ENCODE peak calls at places on chromosomes 2 and 18, in six cellular contexts. One of them, this sample, is unnamed.

GRCh38 chr18:37483984-37484892 is 81.4 kb downstream of the CELF4 start:
- DNase-seq in A549: no peak
- DNase-seq in SJSA1: no peak
- DNase-seq in mesenchymal stem cell: no peak
- DNase-seq in CD8-positive, alpha-beta T cell: no peak
- DNase-seq in heart left ventricle: no peak
- DNase-seq in this sample: no peak

GRCh38 chr18:49640741-49641140 is 78.9 kb downstream of the LIPG start:
- DNase-seq in CD8-positive, alpha-beta T cell: no peak
- DNase-seq in heart left ventricle: no peak
- DNase-seq in SJSA1: no peak
- DNase-seq in mesenchymal stem cell: no peak
- DNase-seq in A549: no peak
- DNase-seq in this sample: no peak

GRCh38 chr2:63712748-63713147 is 124.0 kb downstream of the MDH1 start:
- DNase-seq in SJSA1: no peak
- DNase-seq in A549: no peak
- DNase-seq in mesenchymal stem cell: peak
- DNase-seq in heart left ventricle: no peak
- DNase-seq in CD8-positive, alpha-beta T cell: no peak
- DNase-seq in this sample: no peak

GRCh38 chr2:101560780-101561315 is 85.9 kb upstream of the RFX8 start:
- DNase-seq in A549: no peak
- DNase-seq in SJSA1: no peak
- DNase-seq in mesenchymal stem cell: no peak
- DNase-seq in CD8-positive, alpha-beta T cell: no peak
- DNase-seq in heart left ventricle: no peak
- DNase-seq in this sample: no peak

GRCh38 chr18:44759925-44760342 is 79.2 kb downstream of the SETBP1 start:
- DNase-seq in mesenchymal stem cell: no peak
- DNase-seq in heart left ventricle: no peak
- DNase-seq in A549: no peak
- DNase-seq in SJSA1: no peak
- DNase-seq in CD8-positive, alpha-beta T cell: no peak
- DNase-seq in this sample: no peak

GRCh38 chr2:167862787-167863186 is 384.6 kb downstream of the STK39 start:
- DNase-seq in SJSA1: no peak
- DNase-seq in mesenchymal stem cell: peak
- DNase-seq in A549: no peak
- DNase-seq in CD8-positive, alpha-beta T cell: no peak
- DNase-seq in heart left ventricle: no peak
- DNase-seq in this sample: no peak

GRCh38 chr2:201200345-201200744 is 17.4 kb downstream of the CASP10 start:
- DNase-seq in A549: no peak
- DNase-seq in CD8-positive, alpha-beta T cell: no peak
- DNase-seq in SJSA1: no peak
- DNase-seq in heart left ventricle: no peak
- DNase-seq in mesenchymal stem cell: no peak
- DNase-seq in this sample: no peak

GRCh38 chr2:10333247-10333613 is 30.5 kb downstream of the HPCAL1 start:
- DNase-seq in CD8-positive, alpha-beta T cell: no peak
- DNase-seq in A549: no peak
- DNase-seq in mesenchymal stem cell: no peak
- DNase-seq in heart left ventricle: no peak
- DNase-seq in SJSA1: no peak
- DNase-seq in this sample: no peak

GRCh38 chr2:133666621-133667020 is 98.4 kb upstream of the NCKAP5 start:
- DNase-seq in mesenchymal stem cell: no peak
- DNase-seq in heart left ventricle: no peak
- DNase-seq in SJSA1: no peak
- DNase-seq in CD8-positive, alpha-beta T cell: no peak
- DNase-seq in A549: no peak
- DNase-seq in this sample: no peak

GRCh38 chr18:54466248-54467005 is 108.7 kb downstream of the C18orf54 start:
- DNase-seq in heart left ventricle: no peak
- DNase-seq in mesenchymal stem cell: no peak
- DNase-seq in CD8-positive, alpha-beta T cell: no peak
- DNase-seq in SJSA1: no peak
- DNase-seq in A549: no peak
- DNase-seq in this sample: no peak

GRCh38 chr2:12709207-12709522 is 7.6 kb upstream of the TRIB2 start:
- DNase-seq in SJSA1: no peak
- DNase-seq in A549: no peak
- DNase-seq in heart left ventricle: no peak
- DNase-seq in CD8-positive, alpha-beta T cell: peak
- DNase-seq in mesenchymal stem cell: no peak
- DNase-seq in this sample: no peak

GRCh38 chr18:63890950-63891304 is 3.4 kb downstream of the SERPINB2 start:
- DNase-seq in mesenchymal stem cell: peak
- DNase-seq in heart left ventricle: no peak
- DNase-seq in CD8-positive, alpha-beta T cell: no peak
- DNase-seq in A549: peak
- DNase-seq in SJSA1: no peak
- DNase-seq in this sample: no peak

GRCh38 chr2:96957299-96957698 is 29.1 kb downstream of the FAM178B start:
- DNase-seq in A549: no peak
- DNase-seq in mesenchymal stem cell: no peak
- DNase-seq in CD8-positive, alpha-beta T cell: no peak
- DNase-seq in heart left ventricle: no peak
- DNase-seq in SJSA1: no peak
- DNase-seq in this sample: no peak

GRCh38 chr2:65204461-65205230 is 23.0 kb upstream of the ACTR2 start:
- DNase-seq in CD8-positive, alpha-beta T cell: peak
- DNase-seq in SJSA1: no peak
- DNase-seq in A549: no peak
- DNase-seq in heart left ventricle: no peak
- DNase-seq in mesenchymal stem cell: no peak
- DNase-seq in this sample: peak

GRCh38 chr2:25590921-25591505 is 82.4 kb downstream of the DTNB start:
- DNase-seq in mesenchymal stem cell: no peak
- DNase-seq in SJSA1: no peak
- DNase-seq in A549: no peak
- DNase-seq in CD8-positive, alpha-beta T cell: no peak
- DNase-seq in heart left ventricle: no peak
- DNase-seq in this sample: no peak

GRCh38 chr18:65468881-65469280 is 281.9 kb upstream of the CDH7 start:
- DNase-seq in CD8-positive, alpha-beta T cell: no peak
- DNase-seq in A549: no peak
- DNase-seq in mesenchymal stem cell: no peak
- DNase-seq in heart left ventricle: no peak
- DNase-seq in SJSA1: no peak
- DNase-seq in this sample: no peak

GRCh38 chr2:234249873-234250272 is 199.4 kb downstream of the SPP2 start:
- DNase-seq in A549: peak
- DNase-seq in mesenchymal stem cell: no peak
- DNase-seq in CD8-positive, alpha-beta T cell: no peak
- DNase-seq in heart left ventricle: no peak
- DNase-seq in SJSA1: peak
- DNase-seq in this sample: no peak

GRCh38 chr2:189254268-189254883 is 74.8 kb upstream of the COL5A2 start:
- DNase-seq in heart left ventricle: no peak
- DNase-seq in CD8-positive, alpha-beta T cell: no peak
- DNase-seq in A549: no peak
- DNase-seq in mesenchymal stem cell: peak
- DNase-seq in SJSA1: peak
- DNase-seq in this sample: peak

GRCh38 chr18:61062241-61062640 is 271.0 kb upstream of the CDH20 start:
- DNase-seq in SJSA1: no peak
- DNase-seq in A549: no peak
- DNase-seq in heart left ventricle: no peak
- DNase-seq in CD8-positive, alpha-beta T cell: no peak
- DNase-seq in mesenchymal stem cell: no peak
- DNase-seq in this sample: no peak

GRCh38 chr2:119292226-119292625 is 68.6 kb downstream of the STEAP3 start:
- DNase-seq in A549: no peak
- DNase-seq in CD8-positive, alpha-beta T cell: no peak
- DNase-seq in SJSA1: peak
- DNase-seq in heart left ventricle: no peak
- DNase-seq in mesenchymal stem cell: no peak
- DNase-seq in this sample: no peak

GRCh38 chr18:54119524-54120019 is 104.9 kb downstream of the MBD2 start:
- DNase-seq in A549: peak
- DNase-seq in mesenchymal stem cell: peak
- DNase-seq in SJSA1: peak
- DNase-seq in heart left ventricle: no peak
- DNase-seq in CD8-positive, alpha-beta T cell: no peak
- DNase-seq in this sample: no peak

GRCh38 chr18:12017079-12017478 is 35.8 kb downstream of the IMPA2 start:
- DNase-seq in CD8-positive, alpha-beta T cell: no peak
- DNase-seq in heart left ventricle: no peak
- DNase-seq in mesenchymal stem cell: no peak
- DNase-seq in A549: no peak
- DNase-seq in SJSA1: no peak
- DNase-seq in this sample: no peak

GRCh38 chr2:202387608-202388342 is 11.6 kb downstream of the BMPR2 start:
- DNase-seq in SJSA1: no peak
- DNase-seq in CD8-positive, alpha-beta T cell: no peak
- DNase-seq in A549: no peak
- DNase-seq in heart left ventricle: no peak
- DNase-seq in mesenchymal stem cell: no peak
- DNase-seq in this sample: no peak

GRCh38 chr2:129820908-129821307 is 158.6 kb upstream of the RAB6C start:
- DNase-seq in CD8-positive, alpha-beta T cell: no peak
- DNase-seq in SJSA1: no peak
- DNase-seq in mesenchymal stem cell: no peak
- DNase-seq in A549: no peak
- DNase-seq in heart left ventricle: no peak
- DNase-seq in this sample: peak

GRCh38 chr2:147934881-147935280 is 85.7 kb downstream of the ORC4 start:
- DNase-seq in CD8-positive, alpha-beta T cell: no peak
- DNase-seq in SJSA1: no peak
- DNase-seq in heart left ventricle: no peak
- DNase-seq in mesenchymal stem cell: no peak
- DNase-seq in A549: no peak
- DNase-seq in this sample: no peak

DNA sequence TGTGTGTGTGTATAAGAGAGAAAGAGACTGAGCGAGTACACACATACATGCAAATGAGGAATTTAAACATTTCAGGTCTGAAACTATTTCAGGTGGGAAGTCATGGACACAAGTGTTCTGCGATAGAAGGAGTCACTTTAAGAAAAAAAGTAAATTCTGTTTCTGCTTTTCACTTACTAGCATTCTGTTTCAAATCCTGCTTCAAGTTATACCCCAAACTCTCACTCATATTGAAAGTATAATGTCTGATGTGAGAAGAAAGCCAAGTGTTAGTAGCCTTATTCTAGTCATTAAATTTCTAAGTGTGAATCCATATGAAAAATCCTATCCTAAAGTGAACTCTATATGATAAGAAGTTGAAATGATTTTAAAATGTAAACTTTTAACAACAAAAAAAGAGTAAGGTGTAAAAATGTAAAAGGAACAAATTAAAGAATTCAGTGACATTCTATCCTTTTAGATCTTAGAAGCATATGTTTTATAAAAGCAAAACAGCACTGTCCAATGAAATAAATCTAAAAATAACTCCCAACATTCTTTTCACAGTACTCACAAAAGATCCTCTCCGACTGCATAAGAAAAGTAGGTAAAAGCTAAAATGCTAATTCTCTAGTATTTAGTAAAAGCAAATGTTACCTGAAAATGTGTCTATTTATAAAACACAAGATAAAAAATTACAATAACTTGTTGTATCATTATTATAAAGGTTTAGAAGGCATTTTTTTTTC is 570.6 kb downstream of the ZEB2 start:
- DNase-seq in mesenchymal stem cell: peak
- DNase-seq in A549: no peak
- DNase-seq in heart left ventricle: no peak
- DNase-seq in SJSA1: no peak
- DNase-seq in CD8-positive, alpha-beta T cell: no peak
- DNase-seq in this sample: no peak
- H3K27ac ChIP-seq in mesenchymal stem cell: no peak
- H3K27ac ChIP-seq in A549: no peak
- H3K27ac ChIP-seq in heart left ventricle: no peak
- H3K27ac ChIP-seq in SJSA1: no peak
- H3K27ac ChIP-seq in CD8-positive, alpha-beta T cell: no peak
- H3K27ac ChIP-seq in this sample: no peak

DNA sequence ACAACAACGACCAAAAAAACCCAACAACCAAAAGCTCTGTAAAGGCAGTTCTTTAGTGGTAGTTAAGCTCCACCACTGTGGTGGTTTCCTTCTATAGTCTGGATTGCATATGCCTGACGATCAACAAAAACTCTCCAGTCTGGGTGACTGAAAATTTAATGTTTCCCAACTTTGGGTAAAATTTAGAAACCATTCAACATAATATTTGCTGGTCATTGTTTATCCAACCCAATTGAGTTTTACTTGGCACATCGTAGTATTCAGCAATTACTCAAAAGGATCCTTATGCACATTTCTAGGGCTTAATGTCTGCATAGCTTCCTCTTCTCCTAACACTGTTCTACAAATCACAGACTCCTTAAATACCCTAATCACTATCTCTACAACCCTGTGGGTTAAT is 1080.2 kb upstream of the NRXN1 start:
- DNase-seq in A549: no peak
- DNase-seq in SJSA1: no peak
- DNase-seq in heart left ventricle: no peak
- DNase-seq in mesenchymal stem cell: no peak
- DNase-seq in CD8-positive, alpha-beta T cell: no peak
- DNase-seq in this sample: no peak
- H3K4me3 ChIP-seq in A549: no peak
- H3K4me3 ChIP-seq in SJSA1: no peak
- H3K4me3 ChIP-seq in heart left ventricle: no peak
- H3K4me3 ChIP-seq in mesenchymal stem cell: no peak
- H3K4me3 ChIP-seq in CD8-positive, alpha-beta T cell: no peak
- H3K4me3 ChIP-seq in this sample: no peak

GRCh38 chr2:161123531-161124030 is 36.6 kb upstream of the TANK start:
- DNase-seq in CD8-positive, alpha-beta T cell: no peak
- DNase-seq in A549: no peak
- DNase-seq in SJSA1: no peak
- DNase-seq in heart left ventricle: no peak
- DNase-seq in mesenchymal stem cell: no peak
- DNase-seq in this sample: no peak
- H3K27ac ChIP-seq in CD8-positive, alpha-beta T cell: no peak
- H3K27ac ChIP-seq in A549: peak
- H3K27ac ChIP-seq in SJSA1: peak
- H3K27ac ChIP-seq in heart left ventricle: peak
- H3K27ac ChIP-seq in mesenchymal stem cell: peak
- H3K27ac ChIP-seq in this sample: peak

GRCh38 chr2:241560883-241561474 is 2.4 kb downstream of the BOK start:
- DNase-seq in mesenchymal stem cell: peak
- DNase-seq in CD8-positive, alpha-beta T cell: no peak
- DNase-seq in heart left ventricle: no peak
- DNase-seq in SJSA1: peak
- DNase-seq in A549: no peak
- DNase-seq in this sample: no peak

GRCh38 chr2:241561811-241562210 is 3.3 kb downstream of the BOK start:
- DNase-seq in CD8-positive, alpha-beta T cell: no peak
- DNase-seq in SJSA1: peak
- DNase-seq in mesenchymal stem cell: peak
- DNase-seq in heart left ventricle: no peak
- DNase-seq in A549: no peak
- DNase-seq in this sample: peak

GRCh38 chr2:241559489-241560180 is 1.1 kb downstream of the BOK start:
- DNase-seq in A549: peak
- DNase-seq in heart left ventricle: no peak
- DNase-seq in mesenchymal stem cell: no peak
- DNase-seq in CD8-positive, alpha-beta T cell: no peak
- DNase-seq in SJSA1: peak
- DNase-seq in this sample: no peak

GRCh38 chr2:241558532-241559488 is at the start of gene BOK:
- DNase-seq in CD8-positive, alpha-beta T cell: no peak
- DNase-seq in mesenchymal stem cell: peak
- DNase-seq in A549: peak
- DNase-seq in SJSA1: peak
- DNase-seq in heart left ventricle: peak
- DNase-seq in this sample: peak

GRCh38 chr2:241560181-241560882 is 1.8 kb downstream of the BOK start:
- DNase-seq in A549: no peak
- DNase-seq in SJSA1: no peak
- DNase-seq in CD8-positive, alpha-beta T cell: no peak
- DNase-seq in mesenchymal stem cell: no peak
- DNase-seq in heart left ventricle: no peak
- DNase-seq in this sample: no peak
- H3K4me3 ChIP-seq in A549: peak
- H3K4me3 ChIP-seq in SJSA1: peak
- H3K4me3 ChIP-seq in CD8-positive, alpha-beta T cell: no peak
- H3K4me3 ChIP-seq in mesenchymal stem cell: peak
- H3K4me3 ChIP-seq in heart left ventricle: peak
- H3K4me3 ChIP-seq in this sample: peak